ENCODE peak calls at places on chromosomes 12 and 14, in six cellular contexts. G, K, W, X, Q and E are unnamed samples.

GRCh38 chr14:105212541-105213305 is 31.6 kb upstream of the NUDT14 start:
- DNase-seq in K (peak; percentile 90), G (no peak), X (no peak), Q (no peak), W (no peak), E (no peak)

GRCh38 chr14:97771340-97772045 is 974.3 kb downstream of the VRK1 start:
- DNase-seq in X (no peak), Q (no peak), K (no peak), G (no peak), W (no peak), E (no peak)

GRCh38 chr14:69586420-69586819 is 11.7 kb upstream of the CCDC177 start:
- DNase-seq in K (no peak), G (no peak), X (no peak), W (no peak), Q (no peak), E (no peak)

GRCh38 chr12:68565391-68565903 is 45.3 kb upstream of the RAP1B start:
- DNase-seq in Q (no peak), X (peak; percentile 87), W (no peak), K (no peak), G (peak; percentile 98), E (no peak)

GRCh38 chr12:57476993-57477709 is 2.5 kb downstream of the ARHGAP9 start:
- DNase-seq in K (no peak), X (no peak), G (no peak), Q (no peak), W (no peak), E (no peak)

GRCh38 chr12:94585624-94586023 is 64.7 kb downstream of the TMCC3 start:
- DNase-seq in X (no peak), W (no peak), Q (no peak), K (no peak), G (no peak), E (no peak)

GRCh38 chr12:77751939-77752338 is 78.8 kb upstream of the NAV3 start:
- DNase-seq in X (peak; percentile 63), G (no peak), W (no peak), Q (no peak), K (peak; percentile 76), E (no peak)

GRCh38 chr12:91964501-91964900 is 181.1 kb downstream of the BTG1 start:
- DNase-seq in W (no peak), X (no peak), K (no peak), G (no peak), Q (no peak), E (no peak)

GRCh38 chr14:59161571-59162175 is 26.8 kb upstream of the DAAM1 start:
- DNase-seq in K (no peak), W (peak; percentile 35), G (peak; percentile 26), Q (peak; percentile 16), X (no peak), E (no peak)

GRCh38 chr12:47800582-47800981 is 19.1 kb downstream of the HDAC7 start:
- DNase-seq in X (no peak), Q (no peak), K (no peak), G (no peak), W (no peak), E (no peak)

GRCh38 chr12:41923351-41923750 is 221.3 kb downstream of the GXYLT1 start:
- DNase-seq in K (no peak), Q (no peak), G (no peak), W (no peak), X (no peak), E (no peak)

GRCh38 chr12:81077686-81078441 is at the start of gene ACSS3:
- DNase-seq in G (no peak), K (no peak), W (no peak), X (no peak), Q (no peak), E (peak; percentile 4)